ENCODE peak calls at places on chromosome 6, in seven cellular contexts. B is AML-193; N is activated CD8-positive, alpha-beta memory T cell treated with anti-CD3 and anti-CD28 coated beads for 1 hour; V is effector CD8-positive, alpha-beta T cell; I is SIG-M5; G is iris pigment epithelial cell; O is activated T-helper 9 cell treated with anti-CD3 and anti-CD28 coated beads, Interleukin-2, amount 50 U/mL, for 16 hours. P is an unnamed sample.

GRCh38 chr6:21752054-21752811 is 158.7 kb downstream of the SOX4 start:
- DNase-seq in B (no peak), N (no peak), V (no peak), I (no peak), G (peak), O (no peak), P (no peak)

GRCh38 chr6:11324453-11325023 is 92.1 kb upstream of the NEDD9 start:
- DNase-seq in B (no peak), N (no peak), V (no peak), I (no peak), G (peak), O (peak), P (peak)

GRCh38 chr6:96913621-96914020 is 10.9 kb upstream of the KLHL32 start:
- DNase-seq in B (no peak), N (no peak), V (no peak), I (no peak), G (no peak), O (no peak), P (no peak)

GRCh38 chr6:71645299-71645698 is 241.1 kb upstream of the RIMS1 start:
- DNase-seq in B (no peak), N (no peak), V (no peak), I (no peak), G (no peak), O (no peak), P (no peak)

GRCh38 chr6:33147807-33148666 is 44.2 kb downstream of the COL11A2 start:
- DNase-seq in B (peak), N (no peak), V (no peak), I (no peak), G (peak), O (no peak), P (no peak)

GRCh38 chr6:118632359-118632758 is 19.0 kb downstream of the CEP85L start:
- DNase-seq in B (no peak), N (no peak), V (no peak), I (no peak), G (no peak), O (no peak), P (no peak)

GRCh38 chr6:151288711-151289398 is 49.1 kb downstream of the AKAP12 start:
- DNase-seq in B (no peak), N (no peak), V (no peak), I (no peak), G (no peak), O (no peak), P (no peak)

GRCh38 chr6:108969776-108970175 is 121.6 kb downstream of the ARMC2 start:
- DNase-seq in B (no peak), N (no peak), V (no peak), I (no peak), G (peak), O (no peak), P (no peak)

GRCh38 chr6:5142915-5143314 is 57.8 kb downstream of the PPP1R3G start:
- DNase-seq in B (peak), N (no peak), V (no peak), I (no peak), G (no peak), O (no peak), P (no peak)

GRCh38 chr6:130322673-130323268 is 43.0 kb upstream of the TMEM200A start:
- DNase-seq in B (peak), N (peak), V (peak), I (no peak), G (peak), O (peak), P (peak)

GRCh38 chr6:105372142-105372861 is 30.6 kb downstream of the PREP start:
- DNase-seq in B (no peak), N (no peak), V (no peak), I (no peak), G (no peak), O (no peak), P (no peak)

P was measured in HL-60.